ENCODE peak calls at places on chromosomes 1 and 21, in four cellular contexts. C, W, F and K are unnamed samples.

GRCh38 chr1:56923207-56923606 is 42.6 kb downstream of the C8B start:
- DNase-seq in W (no peak), C (no peak), F (no peak), K (no peak)

GRCh38 chr1:36825226-36825625 is 209.1 kb downstream of the GRIK3 start:
- DNase-seq in F (no peak), W (no peak), C (no peak), K (no peak)

GRCh38 chr1:167442142-167442848 is 76.0 kb downstream of the CD247 start:
- DNase-seq in F (peak), W (peak), C (peak), K (peak)

GRCh38 chr1:11309385-11309784 is 36.4 kb downstream of the UBIAD1 start:
- DNase-seq in F (no peak), W (no peak), C (no peak), K (no peak)

GRCh38 chr1:47618830-47619229 is 181.0 kb downstream of the FOXD2 start:
- DNase-seq in C (no peak), W (no peak), F (no peak), K (no peak)

GRCh38 chr1:53583021-53583902 is 124.1 kb downstream of the DMRTB1 start:
- DNase-seq in C (no peak), W (no peak), F (peak), K (no peak)

GRCh38 chr1:146036241-146036989 is 14.9 kb upstream of the HJV start:
- DNase-seq in W (peak), F (no peak), C (no peak), K (no peak)

GRCh38 chr21:32456497-32456918 is 44.0 kb downstream of the EVA1C start:
- DNase-seq in C (no peak), W (no peak), F (peak), K (no peak)

GRCh38 chr1:222171005-222171404 is 376.9 kb downstream of the HHIPL2 start:
- DNase-seq in C (no peak), F (peak), W (peak), K (peak)

GRCh38 chr1:226912587-226913176 is 27.4 kb upstream of the COQ8A start:
- DNase-seq in C (peak), F (peak), W (peak), K (peak)

GRCh38 chr1:54559111-54559548 is 11.1 kb downstream of the ACOT11 start:
- DNase-seq in W (no peak), F (no peak), C (no peak), K (no peak)

GRCh38 chr1:165539306-165539705 is 4.5 kb upstream of the LRRC52 start:
- DNase-seq in W (peak), F (no peak), C (no peak), K (peak)

GRCh38 chr1:21573971-21574458 is 64.8 kb downstream of the ALPL start:
- DNase-seq in F (peak), W (peak), C (peak), K (peak)
- TF ChIP-seq MAZ in F (no peak), W (no peak), C (no peak), K (no peak)

DNA sequence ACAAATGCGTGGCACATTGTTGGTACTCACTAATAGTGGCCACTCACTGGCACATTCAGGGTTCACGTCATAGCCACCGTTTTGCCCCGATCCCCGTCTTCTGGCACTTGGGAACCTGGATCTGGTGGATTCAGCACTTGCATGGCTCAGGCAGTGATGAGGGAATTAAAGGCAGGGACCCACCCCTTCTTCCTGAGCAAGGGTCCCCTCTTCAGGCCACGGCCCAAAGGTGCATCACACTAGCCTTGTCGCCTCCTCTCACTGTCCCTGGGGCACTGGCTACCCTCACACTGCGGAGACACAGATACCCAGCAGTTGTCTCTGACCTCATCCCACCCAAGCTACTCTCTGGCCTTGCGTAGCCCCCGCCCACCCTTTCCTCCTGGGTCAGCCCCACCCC is 19.9 kb upstream of the LDLRAP1 start:
- DNase-seq in C (peak), W (no peak), F (peak), K (no peak)
- TF ChIP-seq MAZ in C (no peak), W (no peak), F (no peak), K (no peak)

GRCh38 chr1:28296401-28297220 is 32.2 kb upstream of the MED18 start:
- DNase-seq in C (peak), W (peak), F (no peak), K (peak)
- TF ChIP-seq MAZ in C (no peak), W (no peak), F (no peak), K (no peak)

GRCh38 chr21:45499201-45499750 is 43.0 kb downstream of the SLC19A1 start:
- DNase-seq in F (no peak), C (no peak), W (no peak), K (no peak)
- TF ChIP-seq MAZ in F (no peak), C (no peak), W (no peak), K (no peak)